ENCODE peak calls at places on chromosomes 5 and 9, in eight cellular contexts. One of them, this sample, is unnamed.

GRCh38 chr5:119515192-119515591 is 62.9 kb downstream of the HSD17B4 start:
- DNase-seq in heart left ventricle: no peak
- DNase-seq in stomach: no peak
- DNase-seq in upper lobe of left lung: no peak
- DNase-seq in esophagus muscularis mucosa: no peak
- DNase-seq in Peyer's patch: no peak
- DNase-seq in uterus: no peak
- DNase-seq in GM12878: no peak
- DNase-seq in this sample: no peak

GRCh38 chr9:109182940-109183798 is 16.1 kb upstream of the FRRS1L start:
- DNase-seq in Peyer's patch: no peak
- DNase-seq in upper lobe of left lung: peak; percentile 39
- DNase-seq in GM12878: no peak
- DNase-seq in esophagus muscularis mucosa: no peak
- DNase-seq in uterus: no peak
- DNase-seq in stomach: peak; percentile 57
- DNase-seq in heart left ventricle: no peak
- DNase-seq in this sample: peak; percentile 40

GRCh38 chr5:82735160-82735789 is 341.9 kb downstream of the TMEM167A start:
- DNase-seq in esophagus muscularis mucosa: no peak
- DNase-seq in uterus: no peak
- DNase-seq in heart left ventricle: no peak
- DNase-seq in GM12878: no peak
- DNase-seq in upper lobe of left lung: no peak
- DNase-seq in stomach: no peak
- DNase-seq in Peyer's patch: no peak
- DNase-seq in this sample: no peak

GRCh38 chr5:53478411-53479044 is 1.9 kb upstream of the FST start:
- DNase-seq in GM12878: no peak
- DNase-seq in stomach: peak; percentile 37
- DNase-seq in heart left ventricle: no peak
- DNase-seq in uterus: peak; percentile 15
- DNase-seq in upper lobe of left lung: no peak
- DNase-seq in Peyer's patch: no peak
- DNase-seq in esophagus muscularis mucosa: no peak
- DNase-seq in this sample: peak; percentile 65

GRCh38 chr5:17895296-17896058 is 261.2 kb downstream of the TAF11L14 start:
- DNase-seq in uterus: no peak
- DNase-seq in esophagus muscularis mucosa: no peak
- DNase-seq in heart left ventricle: no peak
- DNase-seq in Peyer's patch: no peak
- DNase-seq in upper lobe of left lung: no peak
- DNase-seq in GM12878: no peak
- DNase-seq in stomach: no peak
- DNase-seq in this sample: no peak

GRCh38 chr5:57176350-57176857 is 2.5 kb downstream of the GPBP1 start:
- DNase-seq in esophagus muscularis mucosa: no peak
- DNase-seq in Peyer's patch: no peak
- DNase-seq in stomach: no peak
- DNase-seq in GM12878: no peak
- DNase-seq in uterus: no peak
- DNase-seq in upper lobe of left lung: no peak
- DNase-seq in heart left ventricle: no peak
- DNase-seq in this sample: no peak

GRCh38 chr9:137458194-137459146 is 664 bp downstream of the NSMF start:
- DNase-seq in heart left ventricle: peak; percentile 40
- DNase-seq in upper lobe of left lung: no peak
- DNase-seq in esophagus muscularis mucosa: no peak
- DNase-seq in GM12878: no peak
- DNase-seq in Peyer's patch: no peak
- DNase-seq in uterus: peak; percentile 40
- DNase-seq in stomach: no peak
- DNase-seq in this sample: peak; percentile 55

GRCh38 chr9:107309271-107309670 is 26.2 kb downstream of the RAD23B start:
- DNase-seq in GM12878: peak; percentile 25
- DNase-seq in heart left ventricle: no peak
- DNase-seq in esophagus muscularis mucosa: no peak
- DNase-seq in uterus: no peak
- DNase-seq in upper lobe of left lung: no peak
- DNase-seq in Peyer's patch: no peak
- DNase-seq in stomach: no peak
- DNase-seq in this sample: no peak

GRCh38 chr9:93397664-93398381 is 53.7 kb upstream of the FAM120A start:
- DNase-seq in esophagus muscularis mucosa: no peak
- DNase-seq in GM12878: no peak
- DNase-seq in uterus: no peak
- DNase-seq in stomach: no peak
- DNase-seq in Peyer's patch: no peak
- DNase-seq in upper lobe of left lung: no peak
- DNase-seq in heart left ventricle: no peak
- DNase-seq in this sample: no peak

GRCh38 chr5:43192558-43193170 is 639 bp downstream of the NIM1K start:
- DNase-seq in stomach: no peak
- DNase-seq in GM12878: no peak
- DNase-seq in Peyer's patch: no peak
- DNase-seq in uterus: no peak
- DNase-seq in esophagus muscularis mucosa: no peak
- DNase-seq in heart left ventricle: peak; percentile 32
- DNase-seq in upper lobe of left lung: no peak
- DNase-seq in this sample: no peak

GRCh38 chr9:116181853-116182610 is 28.4 kb downstream of the PAPPA start:
- DNase-seq in uterus: no peak
- DNase-seq in stomach: no peak
- DNase-seq in Peyer's patch: no peak
- DNase-seq in heart left ventricle: no peak
- DNase-seq in esophagus muscularis mucosa: no peak
- DNase-seq in GM12878: no peak
- DNase-seq in upper lobe of left lung: no peak
- DNase-seq in this sample: no peak

GRCh38 chr5:150152636-150153462 is 2.8 kb downstream of the PDGFRB start:
- DNase-seq in esophagus muscularis mucosa: no peak
- DNase-seq in uterus: no peak
- DNase-seq in upper lobe of left lung: no peak
- DNase-seq in GM12878: no peak
- DNase-seq in stomach: no peak
- DNase-seq in heart left ventricle: no peak
- DNase-seq in Peyer's patch: no peak
- DNase-seq in this sample: no peak

GRCh38 chr9:121997791-121998190 is 95.3 kb downstream of the TTLL11 start:
- DNase-seq in stomach: no peak
- DNase-seq in esophagus muscularis mucosa: no peak
- DNase-seq in GM12878: no peak
- DNase-seq in heart left ventricle: no peak
- DNase-seq in Peyer's patch: no peak
- DNase-seq in uterus: peak; percentile 34
- DNase-seq in upper lobe of left lung: no peak
- DNase-seq in this sample: no peak

GRCh38 chr5:39765381-39765780 is 340.6 kb upstream of the DAB2 start:
- DNase-seq in uterus: no peak
- DNase-seq in Peyer's patch: no peak
- DNase-seq in heart left ventricle: no peak
- DNase-seq in stomach: no peak
- DNase-seq in upper lobe of left lung: no peak
- DNase-seq in GM12878: no peak
- DNase-seq in esophagus muscularis mucosa: no peak
- DNase-seq in this sample: no peak

GRCh38 chr9:38011991-38012390 is 57.0 kb downstream of the SHB start:
- DNase-seq in esophagus muscularis mucosa: no peak
- DNase-seq in stomach: no peak
- DNase-seq in Peyer's patch: no peak
- DNase-seq in uterus: no peak
- DNase-seq in heart left ventricle: no peak
- DNase-seq in upper lobe of left lung: no peak
- DNase-seq in GM12878: no peak
- DNase-seq in this sample: no peak

GRCh38 chr5:12901696-12902095 is 997.5 kb upstream of the CTNND2 start:
- DNase-seq in GM12878: no peak
- DNase-seq in stomach: no peak
- DNase-seq in uterus: no peak
- DNase-seq in upper lobe of left lung: no peak
- DNase-seq in heart left ventricle: no peak
- DNase-seq in Peyer's patch: no peak
- DNase-seq in esophagus muscularis mucosa: no peak
- DNase-seq in this sample: no peak

GRCh38 chr9:121545148-121545874 is 45.7 kb upstream of the GGTA1 start:
- DNase-seq in uterus: no peak
- DNase-seq in upper lobe of left lung: no peak
- DNase-seq in esophagus muscularis mucosa: no peak
- DNase-seq in heart left ventricle: no peak
- DNase-seq in stomach: no peak
- DNase-seq in Peyer's patch: no peak
- DNase-seq in GM12878: no peak
- DNase-seq in this sample: no peak

GRCh38 chr5:138641547-138642298 is 66.5 kb upstream of the HSPA9 start:
- DNase-seq in uterus: peak; percentile 30
- DNase-seq in stomach: peak; percentile 83
- DNase-seq in upper lobe of left lung: peak; percentile 60
- DNase-seq in heart left ventricle: peak; percentile 61
- DNase-seq in Peyer's patch: peak; percentile 63
- DNase-seq in GM12878: no peak
- DNase-seq in esophagus muscularis mucosa: no peak
- DNase-seq in this sample: peak; percentile 70

GRCh38 chr5:172573115-172573882 is 67.8 kb upstream of the NEURL1B start:
- DNase-seq in stomach: no peak
- DNase-seq in heart left ventricle: no peak
- DNase-seq in esophagus muscularis mucosa: no peak
- DNase-seq in upper lobe of left lung: no peak
- DNase-seq in Peyer's patch: no peak
- DNase-seq in GM12878: no peak
- DNase-seq in uterus: no peak
- DNase-seq in this sample: no peak

GRCh38 chr9:119861801-119862200 is 492.6 kb upstream of the BRINP1 start:
- DNase-seq in esophagus muscularis mucosa: no peak
- DNase-seq in Peyer's patch: no peak
- DNase-seq in upper lobe of left lung: no peak
- DNase-seq in heart left ventricle: no peak
- DNase-seq in GM12878: no peak
- DNase-seq in stomach: no peak
- DNase-seq in uterus: no peak
- DNase-seq in this sample: no peak

GRCh38 chr5:88889165-88890069 is 6.4 kb upstream of the MEF2C start:
- DNase-seq in Peyer's patch: peak; percentile 56
- DNase-seq in upper lobe of left lung: peak; percentile 57
- DNase-seq in GM12878: no peak
- DNase-seq in esophagus muscularis mucosa: no peak
- DNase-seq in heart left ventricle: peak; percentile 70
- DNase-seq in uterus: peak; percentile 77
- DNase-seq in stomach: no peak
- DNase-seq in this sample: peak; percentile 52

GRCh38 chr5:87268126-87268969 is 665 bp downstream of the RASA1 start:
- DNase-seq in uterus: peak; percentile 61
- DNase-seq in heart left ventricle: peak; percentile 71
- DNase-seq in Peyer's patch: peak; percentile 73
- DNase-seq in GM12878: peak; percentile 51
- DNase-seq in stomach: peak; percentile 70
- DNase-seq in upper lobe of left lung: peak; percentile 75
- DNase-seq in esophagus muscularis mucosa: peak; percentile 93
- DNase-seq in this sample: peak; percentile 76
- TF ChIP-seq POLR2A in uterus: no peak
- TF ChIP-seq POLR2A in heart left ventricle: no peak
- TF ChIP-seq POLR2A in Peyer's patch: no peak
- TF ChIP-seq POLR2A in GM12878: peak; percentile 82
- TF ChIP-seq POLR2A in stomach: no peak
- TF ChIP-seq POLR2A in upper lobe of left lung: no peak
- TF ChIP-seq POLR2A in esophagus muscularis mucosa: no peak
- TF ChIP-seq POLR2A in this sample: no peak

GRCh38 chr5:11047051-11047450 is 286.0 kb upstream of the DAP start:
- DNase-seq in esophagus muscularis mucosa: peak; percentile 50
- DNase-seq in GM12878: no peak
- DNase-seq in upper lobe of left lung: no peak
- DNase-seq in heart left ventricle: peak; percentile 32
- DNase-seq in stomach: no peak
- DNase-seq in uterus: no peak
- DNase-seq in Peyer's patch: no peak
- DNase-seq in this sample: no peak
- H3K27me3 ChIP-seq in esophagus muscularis mucosa: no peaks in the 10 kb centered on the region
- H3K27me3 ChIP-seq in GM12878: no peaks in the 10 kb centered on the region
- H3K27me3 ChIP-seq in upper lobe of left lung: no peaks in the 10 kb centered on the region
- H3K27me3 ChIP-seq in heart left ventricle: no peaks in the 10 kb centered on the region
- H3K27me3 ChIP-seq in stomach: no peaks in the 10 kb centered on the region
- H3K27me3 ChIP-seq in uterus: no peaks in the 10 kb centered on the region
- H3K27me3 ChIP-seq in Peyer's patch: no peaks in the 10 kb centered on the region
- H3K27me3 ChIP-seq in this sample: no peaks in the 10 kb centered on the region

GRCh38 chr9:69097053-69097452 is 61.5 kb downstream of the FXN start:
- DNase-seq in Peyer's patch: no peak
- DNase-seq in esophagus muscularis mucosa: no peak
- DNase-seq in uterus: no peak
- DNase-seq in stomach: no peak
- DNase-seq in upper lobe of left lung: no peak
- DNase-seq in GM12878: no peak
- DNase-seq in heart left ventricle: no peak
- DNase-seq in this sample: no peak
- TF ChIP-seq POLR2A in Peyer's patch: no peak
- TF ChIP-seq POLR2A in esophagus muscularis mucosa: no peak
- TF ChIP-seq POLR2A in uterus: no peak
- TF ChIP-seq POLR2A in stomach: no peak
- TF ChIP-seq POLR2A in upper lobe of left lung: no peak
- TF ChIP-seq POLR2A in GM12878: no peak
- TF ChIP-seq POLR2A in heart left ventricle: no peak
- TF ChIP-seq POLR2A in this sample: no peak

GRCh38 chr9:97753364-97753763 is 56.2 kb upstream of the XPA start:
- DNase-seq in upper lobe of left lung: no peak
- DNase-seq in GM12878: no peak
- DNase-seq in heart left ventricle: no peak
- DNase-seq in esophagus muscularis mucosa: no peak
- DNase-seq in Peyer's patch: no peak
- DNase-seq in stomach: no peak
- DNase-seq in uterus: no peak
- DNase-seq in this sample: no peak

GRCh38 chr9:97749928-97750327 is 52.8 kb upstream of the XPA start:
- DNase-seq in upper lobe of left lung: no peak
- DNase-seq in heart left ventricle: no peak
- DNase-seq in esophagus muscularis mucosa: no peak
- DNase-seq in stomach: no peak
- DNase-seq in GM12878: no peak
- DNase-seq in uterus: no peak
- DNase-seq in Peyer's patch: no peak
- DNase-seq in this sample: no peak

GRCh38 chr9:97753975-97754374 is 56.8 kb upstream of the XPA start:
- DNase-seq in uterus: no peak
- DNase-seq in stomach: no peak
- DNase-seq in Peyer's patch: no peak
- DNase-seq in heart left ventricle: no peak
- DNase-seq in upper lobe of left lung: no peak
- DNase-seq in GM12878: no peak
- DNase-seq in esophagus muscularis mucosa: no peak
- DNase-seq in this sample: no peak

GRCh38 chr9:97751510-97751909 is 54.4 kb upstream of the XPA start:
- DNase-seq in heart left ventricle: no peak
- DNase-seq in esophagus muscularis mucosa: no peak
- DNase-seq in Peyer's patch: no peak
- DNase-seq in upper lobe of left lung: no peak
- DNase-seq in stomach: no peak
- DNase-seq in GM12878: no peak
- DNase-seq in uterus: no peak
- DNase-seq in this sample: no peak

DNA sequence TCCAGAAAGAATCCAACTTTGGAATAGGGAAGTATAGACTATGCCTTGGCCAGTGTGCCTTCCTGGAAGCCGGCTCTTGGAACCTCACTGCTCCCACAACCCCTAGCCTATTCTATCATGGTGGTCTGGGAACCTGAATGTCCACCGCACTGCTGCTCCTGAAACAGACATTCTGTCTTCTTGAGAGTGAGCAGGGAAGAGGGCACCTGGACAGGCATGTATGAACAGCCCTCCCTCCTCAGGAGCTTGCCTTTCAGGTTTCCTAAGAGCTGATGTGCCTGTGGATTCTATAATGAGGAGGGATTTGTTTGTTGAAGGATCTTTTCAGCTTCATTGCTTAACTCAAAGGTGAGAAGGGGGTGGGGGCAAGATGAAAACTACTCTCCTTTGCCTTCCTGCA is 55.1 kb upstream of the XPA start:
- DNase-seq in Peyer's patch: no peak
- DNase-seq in GM12878: no peak
- DNase-seq in stomach: no peak
- DNase-seq in uterus: no peak
- DNase-seq in esophagus muscularis mucosa: no peak
- DNase-seq in heart left ventricle: no peak
- DNase-seq in upper lobe of left lung: no peak
- DNase-seq in this sample: no peak
- H3K27me3 ChIP-seq in Peyer's patch: no peaks in the 10 kb centered on the region
- H3K27me3 ChIP-seq in GM12878: no peaks in the 10 kb centered on the region
- H3K27me3 ChIP-seq in stomach: no peaks in the 10 kb centered on the region
- H3K27me3 ChIP-seq in uterus: no peaks in the 10 kb centered on the region
- H3K27me3 ChIP-seq in esophagus muscularis mucosa: no peaks in the 10 kb centered on the region
- H3K27me3 ChIP-seq in heart left ventricle: peaks cover 1% of the 10 kb centered on the region
- H3K27me3 ChIP-seq in upper lobe of left lung: no peaks in the 10 kb centered on the region
- H3K27me3 ChIP-seq in this sample: no peaks in the 10 kb centered on the region

This sample was measured in right lobe of liver.